ENCODE peak calls at places on chromosomes 6 and 20, in nine cellular contexts. I is Peyer's patch, N is sigmoid colon, K is A549, Q is ovary, P is IMR-90, X is heart left ventricle, T is transverse colon, V is right lobe of liver. G is an unnamed sample.

GRCh38 chr20:59735486-59735885 is 131.1 kb downstream of the PHACTR3 start:
- DNase-seq in N (no peak), P (no peak), I (peak), Q (no peak), X (no peak), K (no peak), T (no peak), V (no peak), G (no peak)

GRCh38 chr6:111806561-111807497 is 66.4 kb downstream of the FYN start:
- DNase-seq in P (no peak), Q (no peak), K (no peak), I (no peak), V (no peak), X (no peak), N (no peak), T (no peak), G (no peak)

GRCh38 chr6:28531479-28532128 is 5.9 kb downstream of the GPX5 start:
- DNase-seq in K (no peak), N (no peak), V (no peak), P (no peak), I (no peak), T (no peak), Q (no peak), X (no peak), G (no peak)

GRCh38 chr6:125983246-125983945 is 2.9 kb upstream of the TRMT11 start:
- DNase-seq in N (no peak), P (peak), T (no peak), V (no peak), I (no peak), Q (no peak), K (no peak), X (no peak), G (no peak)

GRCh38 chr6:128358111-128358780 is 162.2 kb downstream of the PTPRK start:
- DNase-seq in X (no peak), N (no peak), I (no peak), V (no peak), Q (no peak), K (no peak), P (peak), T (no peak), G (no peak)

GRCh38 chr20:41177636-41178035 is 40.3 kb downstream of the PLCG1 start:
- DNase-seq in I (peak), Q (no peak), N (no peak), P (peak), K (peak), V (no peak), T (peak), X (peak), G (peak)

GRCh38 chr6:131819507-131820228 is 11.8 kb downstream of the ENPP1 start:
- DNase-seq in N (no peak), V (no peak), I (no peak), X (peak), T (no peak), K (no peak), Q (no peak), P (peak), G (no peak)

GRCh38 chr6:127302728-127303675 is 36.3 kb downstream of the RNF146 start:
- DNase-seq in V (no peak), N (no peak), K (peak), T (peak), Q (peak), P (peak), X (no peak), I (peak), G (peak)

GRCh38 chr6:36906539-36906938 is 20.8 kb downstream of the C6orf89 start:
- DNase-seq in K (no peak), T (peak), P (no peak), I (no peak), Q (peak), N (no peak), X (peak), V (peak), G (no peak)

GRCh38 chr20:19096847-19097246 is 115.6 kb upstream of the SLC24A3 start:
- DNase-seq in I (no peak), X (no peak), T (no peak), K (no peak), V (no peak), P (no peak), Q (no peak), N (no peak), G (no peak)

GRCh38 chr6:170434114-170434820 is 118.8 kb downstream of the PSMB1 start:
- DNase-seq in Q (no peak), T (no peak), I (no peak), X (no peak), K (no peak), P (peak), N (no peak), V (no peak), G (no peak)
- H3K27ac ChIP-seq in Q (no peak), T (no peak), I (no peak), X (no peak), K (no peak), P (no peak), N (no peak), V (no peak), G (no peak)

GRCh38 chr6:43096451-43097097 is 20.5 kb downstream of the PTK7 start:
- DNase-seq in I (no peak), P (peak), V (no peak), T (peak), X (no peak), N (no peak), K (no peak), Q (peak), G (peak)
- TF ChIP-seq POLR2A in I (no peak), P (no peak), V (no peak), T (no peak), X (no peak), N (no peak), K (no peak), Q (no peak), G (no peak)

DNA sequence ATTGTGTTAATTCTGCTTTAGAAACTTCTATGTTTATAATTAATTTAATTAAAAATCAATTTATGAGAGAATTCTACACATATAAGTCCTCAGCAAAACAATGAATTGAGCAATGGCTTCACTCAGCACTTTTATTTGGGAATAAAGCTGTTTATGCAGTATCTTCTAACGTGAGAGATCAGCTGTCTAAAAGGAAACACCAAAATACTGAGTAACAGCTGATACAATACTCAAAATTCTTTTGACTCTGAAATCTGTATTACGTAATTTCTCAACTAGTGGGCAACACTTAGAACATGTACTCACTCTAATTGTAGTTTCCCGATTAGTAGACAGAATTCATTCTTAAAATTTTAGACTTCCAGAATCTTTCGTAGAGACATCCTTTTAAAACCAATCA is 49.8 kb downstream of the MAP3K7 start:
- DNase-seq in T (no peak), X (no peak), V (no peak), N (no peak), I (no peak), P (peak), Q (no peak), K (no peak), G (no peak)
- H3K27ac ChIP-seq in T (no peak), X (no peak), V (no peak), N (no peak), I (no peak), P (no peak), Q (no peak), K (no peak), G (no peak)

GRCh38 chr6:44064948-44065272 is 62.3 kb downstream of the MRPL14 start:
- DNase-seq in K (no peak), P (no peak), Q (no peak), N (no peak), V (no peak), T (no peak), I (no peak), X (no peak), G (no peak)
- TF ChIP-seq POLR2A in K (no peak), P (no peak), Q (no peak), N (no peak), V (no peak), T (no peak), I (no peak), X (no peak), G (no peak)

GRCh38 chr6:3085074-3085473 is 16.8 kb downstream of the RIPK1 start:
- DNase-seq in T (no peak), K (no peak), N (no peak), P (peak), Q (no peak), X (no peak), V (no peak), I (no peak), G (no peak)

GRCh38 chr6:3086282-3086946 is 18.1 kb downstream of the RIPK1 start:
- DNase-seq in T (no peak), V (no peak), X (no peak), N (no peak), P (no peak), Q (no peak), K (no peak), I (no peak), G (no peak)

GRCh38 chr6:3090013-3090412 is 21.7 kb downstream of the RIPK1 start:
- DNase-seq in K (no peak), X (no peak), Q (no peak), N (no peak), V (no peak), I (no peak), T (no peak), P (no peak), G (no peak)

GRCh38 chr6:3088853-3089445 is 20.7 kb downstream of the RIPK1 start:
- DNase-seq in K (no peak), I (no peak), T (no peak), P (peak), V (no peak), X (no peak), Q (no peak), N (no peak), G (no peak)

GRCh38 chr6:3088446-3088845 is 20.2 kb downstream of the RIPK1 start:
- DNase-seq in T (no peak), P (peak), N (no peak), V (no peak), Q (no peak), K (no peak), X (no peak), I (no peak), G (peak)
- H3K27ac ChIP-seq in T (peak), P (peak), N (peak), V (no peak), Q (no peak), K (no peak), X (no peak), I (no peak), G (peak)

GRCh38 chr20:31677553-31678260 is 40.0 kb downstream of the COX4I2 start:
- DNase-seq in V (no peak), T (no peak), N (no peak), K (no peak), P (no peak), X (no peak), Q (no peak), I (no peak), G (no peak)
- TF ChIP-seq POLR2A in V (no peak), T (no peak), N (no peak), K (no peak), P (no peak), X (no peak), Q (no peak), I (no peak), G (no peak)